ENCODE peak calls at places on chromosomes 2 and 18, in four cellular contexts. N is Right ventricle myocardium inferior; W is AG09309; K is activated naive CD8-positive, alpha-beta T cell treated with anti-CD3 and anti-CD28 coated beads, Interleukin-2, amount 10 ng/mL, durations not matched to agents 7 days and 5 days. S is an unnamed sample.

GRCh38 chr2:46179037-46179621 is 118.1 kb upstream of the EPAS1 start:
- DNase-seq in N (no peak), W (peak; percentile 93), K (peak; percentile 50), S (peak; percentile 79)

GRCh38 chr2:45172993-45173392 is 163.7 kb upstream of the SIX2 start:
- DNase-seq in N (no peak), W (peak; percentile 61), K (no peak), S (no peak)

GRCh38 chr2:196234672-196235071 is 63.3 kb upstream of the STK17B start:
- DNase-seq in N (no peak), W (peak; percentile 72), K (peak; percentile 55), S (peak; percentile 25)

GRCh38 chr2:171217330-171217729 is 56.6 kb upstream of the TLK1 start:
- DNase-seq in N (no peak), W (no peak), K (no peak), S (no peak)

GRCh38 chr2:225894240-225894980 is 494.9 kb downstream of the NYAP2 start:
- DNase-seq in N (no peak), W (peak; percentile 24), K (no peak), S (no peak)

GRCh38 chr2:22795467-22795866 is 589.5 kb upstream of the KLHL29 start:
- DNase-seq in N (no peak), W (no peak), K (no peak), S (no peak)

GRCh38 chr2:149994057-149994728 is 406.6 kb upstream of the MMADHC start:
- DNase-seq in N (no peak), W (peak; percentile 91), K (no peak), S (no peak)

GRCh38 chr2:42254186-42254911 is 85.2 kb downstream of the EML4 start:
- DNase-seq in N (no peak), W (no peak), K (no peak), S (no peak)

GRCh38 chr2:234463626-234464290 is 33.1 kb downstream of the ARL4C start:
- DNase-seq in N (no peak), W (no peak), K (peak; percentile 49), S (peak; percentile 93)

GRCh38 chr2:162826901-162827300 is 11.7 kb downstream of the KCNH7 start:
- DNase-seq in N (no peak), W (no peak), K (no peak), S (no peak)

GRCh38 chr2:166148811-166149400 is 21.1 kb upstream of the SCN1A start:
- DNase-seq in N (peak; percentile 45), W (no peak), K (no peak), S (no peak)

GRCh38 chr2:192886636-192887035 is 691.9 kb upstream of the TMEFF2 start:
- DNase-seq in N (no peak), W (no peak), K (no peak), S (no peak)

GRCh38 chr18:62863629-62864028 is 148.3 kb downstream of the PHLPP1 start:
- DNase-seq in N (no peak), W (no peak), K (no peak), S (no peak)

GRCh38 chr2:174198846-174199564 is 49.3 kb downstream of the OLA1 start:
- DNase-seq in N (no peak), W (no peak), K (no peak), S (no peak)

GRCh38 chr2:172252154-172252553 is 149.5 kb upstream of the DLX2 start:
- DNase-seq in N (peak; percentile 84), W (no peak), K (no peak), S (no peak)

GRCh38 chr2:39304729-39305128 is 61.0 kb upstream of the CDKL4 start:
- DNase-seq in N (no peak), W (no peak), K (no peak), S (no peak)

GRCh38 chr2:45452866-45453265 is 158.2 kb downstream of the SRBD1 start:
- DNase-seq in N (peak; percentile 53), W (peak; percentile 87), K (no peak), S (no peak)

GRCh38 chr2:44833123-44834069 is 108.1 kb upstream of the SIX3 start:
- DNase-seq in N (no peak), W (no peak), K (no peak), S (no peak)

GRCh38 chr2:214217599-214217998 is 193.3 kb upstream of the VWC2L start:
- DNase-seq in N (no peak), W (no peak), K (no peak), S (no peak)

GRCh38 chr18:38539373-38539772 is 973.8 kb upstream of the CELF4 start:
- DNase-seq in N (no peak), W (no peak), K (no peak), S (no peak)

GRCh38 chr18:48072428-48073204 is 142.2 kb upstream of the SMAD2 start:
- DNase-seq in N (no peak), W (no peak), K (no peak), S (no peak)

GRCh38 chr2:128444044-128444771 is 125.5 kb upstream of the HS6ST1 start:
- DNase-seq in N (no peak), W (no peak), K (no peak), S (no peak)

GRCh38 chr18:24530630-24531111 is 70.2 kb downstream of the HRH4 start:
- DNase-seq in N (no peak), W (peak; percentile 24), K (no peak), S (no peak)

GRCh38 chr2:106342801-106343200 is 125.4 kb downstream of the RGPD3 start:
- DNase-seq in N (no peak), W (no peak), K (no peak), S (no peak)

GRCh38 chr2:239370403-239370802 is 30.4 kb downstream of the HDAC4 start:
- DNase-seq in N (no peak), W (no peak), K (no peak), S (no peak)